ENCODE peak calls at places on chromosomes 4 and X, in four cellular contexts. O is uterus, S is AG09309, T is mammary epithelial cell. G is an unnamed sample.

GRCh38 chr4:61373901-61374611 is 173.9 kb downstream of the ADGRL3 start:
- DNase-seq in O (no peak), S (no peak), T (peak), G (no peak)

GRCh38 chr4:89757154-89757723 is 79.7 kb downstream of the SNCA start:
- DNase-seq in O (no peak), S (no peak), T (no peak), G (no peak)

GRCh38 chrX:128020701-128021100 is 31.5 kb downstream of the ACTRT1 start:
- DNase-seq in O (no peak), S (no peak), T (peak), G (peak)

GRCh38 chr4:123350191-123350544 is 46.4 kb upstream of the SPRY1 start:
- DNase-seq in O (no peak), S (no peak), T (peak), G (no peak)

GRCh38 chr4:146442801-146443200 is 78.9 kb downstream of the SLC10A7 start:
- DNase-seq in O (no peak), S (peak), T (peak), G (peak)

GRCh38 chr4:114998316-114998715 is 115.1 kb downstream of the NDST4 start:
- DNase-seq in O (no peak), S (no peak), T (no peak), G (peak)

GRCh38 chrX:120264315-120264714 is 13.7 kb downstream of the ZBTB33 start:
- DNase-seq in O (no peak), S (no peak), T (no peak), G (no peak)

GRCh38 chr4:41022116-41022515 is 192.2 kb downstream of the APBB2 start:
- DNase-seq in O (no peak), S (peak), T (no peak), G (no peak)

GRCh38 chr4:174365018-174365587 is 81.4 kb downstream of the CEP44 start:
- DNase-seq in O (no peak), S (peak), T (no peak), G (peak)

GRCh38 chrX:10098235-10098819 is 58.4 kb upstream of the CLCN4 start:
- DNase-seq in O (no peak), S (no peak), T (no peak), G (no peak)

GRCh38 chr4:21554036-21554435 is 394.5 kb downstream of the KCNIP4 start:
- DNase-seq in O (no peak), S (no peak), T (no peak), G (no peak)

GRCh38 chrX:35722128-35722527 is 76.0 kb upstream of the MAGEB16 start:
- DNase-seq in O (no peak), S (no peak), T (no peak), G (no peak)

GRCh38 chr4:185269286-185269685 is 59.9 kb downstream of the SNX25 start:
- DNase-seq in O (no peak), S (no peak), T (peak), G (no peak)

GRCh38 chrX:154135458-154136229 is 8.4 kb upstream of the OPN1LW start:
- DNase-seq in O (no peak), S (no peak), T (peak), G (no peak)

GRCh38 chrX:33447285-33447684 is 235.9 kb upstream of the DMD start:
- DNase-seq in O (no peak), S (no peak), T (no peak), G (no peak)

GRCh38 chr4:55256787-55257186 is 89.3 kb upstream of the SRD5A3 start:
- DNase-seq in O (peak), S (no peak), T (no peak), G (no peak)

GRCh38 chr4:156638332-156638731 is 333.3 kb downstream of the PDGFC start:
- DNase-seq in O (no peak), S (no peak), T (no peak), G (peak)

GRCh38 chr4:35087216-35087615 is 1157.1 kb downstream of the ARAP2 start:
- DNase-seq in O (no peak), S (no peak), T (no peak), G (no peak)

GRCh38 chr4:43325220-43325967 is 432.9 kb downstream of the GRXCR1 start:
- DNase-seq in O (no peak), S (no peak), T (no peak), G (no peak)

GRCh38 chr4:133802741-133803140 is 398.8 kb downstream of the PABPC4L start:
- DNase-seq in O (no peak), S (no peak), T (no peak), G (no peak)

GRCh38 chrX:154487518-154488290 is 1.3 kb upstream of the UBL4A start:
- DNase-seq in O (no peak), S (no peak), T (no peak), G (no peak)

GRCh38 chr4:55865228-55865806 is 11.9 kb downstream of the EXOC1 start:
- DNase-seq in O (no peak), S (no peak), T (peak), G (peak)

GRCh38 chr4:20496078-20496477 is 204.2 kb upstream of the PACRGL start:
- DNase-seq in O (no peak), S (no peak), T (no peak), G (no peak)

GRCh38 chr4:159607824-159608223 is 504.9 kb downstream of the RAPGEF2 start:
- DNase-seq in O (no peak), S (no peak), T (peak), G (no peak)

GRCh38 chr4:100823066-100823992 is 305.5 kb upstream of the EMCN start:
- DNase-seq in O (no peak), S (peak), T (peak), G (no peak)

GRCh38 chr4:16001484-16001858 is 38.5 kb upstream of the FGFBP2 start:
- DNase-seq in O (peak), S (peak), T (peak), G (peak)

GRCh38 chrX:1391370-1391706 is 575 bp downstream of the SLC25A6 start:
- DNase-seq in O (no peak), S (no peak), T (no peak), G (no peak)

GRCh38 chrX:97030463-97030862 is 146.8 kb downstream of the RPA4 start:
- DNase-seq in O (no peak), S (no peak), T (no peak), G (no peak)

GRCh38 chrX:133461226-133461625 is 45.9 kb upstream of the GPC4 start:
- DNase-seq in O (no peak), S (no peak), T (no peak), G (no peak)

GRCh38 chr4:184808719-184809062 is 17.1 kb downstream of the ACSL1 start:
- DNase-seq in O (no peak), S (no peak), T (no peak), G (no peak)

GRCh38 chr4:186723207-186724047 is at the start of gene FAT1:
- DNase-seq in O (peak), S (no peak), T (peak), G (peak)

GRCh38 chrX:78710146-78710545 is 37.4 kb upstream of the LPAR4 start:
- DNase-seq in O (no peak), S (no peak), T (no peak), G (peak)
- TF ChIP-seq CTCF in O (no peak), S (no peak), T (no peak), G (no peak)

GRCh38 chrX:125744914-125745313 is 421.2 kb downstream of the DCAF12L2 start:
- DNase-seq in O (no peak), S (no peak), T (no peak), G (no peak)
- H3K4me3 ChIP-seq in O (no peak), S (no peak), T (no peak), G (no peak)

DNA sequence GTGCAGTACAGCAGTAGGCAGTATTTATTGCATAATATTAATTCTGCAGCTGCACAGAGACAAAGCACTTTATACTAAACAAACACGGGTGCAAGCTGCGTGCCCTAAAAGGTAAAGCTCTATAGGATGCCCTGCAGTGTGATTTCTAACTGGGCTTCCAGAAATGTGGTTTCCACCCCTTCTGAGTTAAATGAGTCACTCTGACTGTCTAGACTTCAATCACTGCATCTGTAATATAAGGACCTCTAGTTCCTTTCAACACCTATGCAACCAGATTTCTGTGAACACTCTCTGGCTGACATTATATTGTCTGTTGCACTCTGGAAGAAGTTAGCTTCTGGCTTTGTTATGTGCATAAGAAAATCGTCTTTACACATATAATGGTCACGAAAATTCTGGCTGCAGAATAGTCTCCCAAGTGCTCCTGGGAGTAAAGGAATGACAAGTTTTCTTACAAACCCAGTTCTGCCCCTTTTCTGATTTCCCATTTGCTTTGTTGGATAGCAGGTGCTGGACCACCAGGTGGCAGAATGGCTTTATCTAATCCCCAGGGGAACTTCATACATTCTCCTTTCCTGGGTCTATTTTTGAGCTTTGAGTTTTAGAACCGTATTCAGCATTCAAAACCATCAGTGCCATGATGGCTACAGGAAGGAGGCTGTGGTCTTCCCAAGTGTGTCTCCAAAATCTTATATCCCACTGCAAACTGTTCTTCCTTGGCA is 842.2 kb downstream of the STIM2 start:
- DNase-seq in O (no peak), S (no peak), T (peak), G (no peak)
- TF ChIP-seq CTCF in O (no peak), S (peak), T (peak), G (peak)

DNA sequence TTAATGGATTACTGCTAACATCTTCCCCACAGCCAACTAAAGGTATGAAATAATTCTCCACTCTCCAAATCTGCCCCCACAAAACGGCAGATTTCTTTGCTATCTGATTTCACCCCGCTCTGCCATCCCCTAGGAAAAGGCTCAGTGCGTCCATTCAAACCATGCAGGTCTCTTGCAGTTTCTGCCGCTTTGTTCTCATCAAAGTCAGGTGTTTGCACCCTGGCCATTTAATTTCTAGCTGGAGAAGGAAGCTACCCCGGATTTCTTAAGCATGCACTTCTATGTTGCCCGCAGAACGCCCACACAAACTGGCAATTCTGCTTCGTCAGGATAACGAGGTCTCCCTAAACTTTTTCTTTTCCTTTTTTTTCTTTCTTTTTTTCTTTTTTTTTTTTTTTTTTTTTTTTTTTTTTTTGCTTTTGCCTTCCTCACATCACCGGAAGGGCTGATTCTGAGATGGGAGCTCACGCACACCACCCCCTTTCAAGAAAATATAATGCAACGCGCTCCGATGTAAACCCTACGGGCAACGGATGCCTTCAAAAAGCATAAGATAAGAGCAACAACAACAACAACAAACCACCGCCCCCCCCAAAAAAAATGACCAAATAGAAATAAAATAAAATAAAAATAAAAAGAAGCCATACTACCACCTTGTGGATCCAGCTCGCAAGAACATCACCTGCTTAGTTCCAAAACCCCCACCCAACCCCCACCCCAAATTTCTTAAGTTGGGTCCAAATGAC is 3.2 kb downstream of the NLGN4X start:
- DNase-seq in O (no peak), S (no peak), T (peak), G (no peak)
- H3K4me3 ChIP-seq in O (peak), S (no peak), T (no peak), G (peak)

GRCh38 chr4:147683172-147683571 is 791 bp downstream of the PRMT9 start:
- DNase-seq in O (peak), S (peak), T (peak), G (no peak)

GRCh38 chr4:147682755-147683154 is 1.2 kb downstream of the PRMT9 start:
- DNase-seq in O (no peak), S (no peak), T (no peak), G (no peak)

GRCh38 chr4:147674496-147674895 is 9.5 kb downstream of the PRMT9 start:
- DNase-seq in O (no peak), S (no peak), T (no peak), G (no peak)

GRCh38 chr4:147678121-147678520 is 5.8 kb downstream of the PRMT9 start:
- DNase-seq in O (no peak), S (no peak), T (no peak), G (peak)

DNA sequence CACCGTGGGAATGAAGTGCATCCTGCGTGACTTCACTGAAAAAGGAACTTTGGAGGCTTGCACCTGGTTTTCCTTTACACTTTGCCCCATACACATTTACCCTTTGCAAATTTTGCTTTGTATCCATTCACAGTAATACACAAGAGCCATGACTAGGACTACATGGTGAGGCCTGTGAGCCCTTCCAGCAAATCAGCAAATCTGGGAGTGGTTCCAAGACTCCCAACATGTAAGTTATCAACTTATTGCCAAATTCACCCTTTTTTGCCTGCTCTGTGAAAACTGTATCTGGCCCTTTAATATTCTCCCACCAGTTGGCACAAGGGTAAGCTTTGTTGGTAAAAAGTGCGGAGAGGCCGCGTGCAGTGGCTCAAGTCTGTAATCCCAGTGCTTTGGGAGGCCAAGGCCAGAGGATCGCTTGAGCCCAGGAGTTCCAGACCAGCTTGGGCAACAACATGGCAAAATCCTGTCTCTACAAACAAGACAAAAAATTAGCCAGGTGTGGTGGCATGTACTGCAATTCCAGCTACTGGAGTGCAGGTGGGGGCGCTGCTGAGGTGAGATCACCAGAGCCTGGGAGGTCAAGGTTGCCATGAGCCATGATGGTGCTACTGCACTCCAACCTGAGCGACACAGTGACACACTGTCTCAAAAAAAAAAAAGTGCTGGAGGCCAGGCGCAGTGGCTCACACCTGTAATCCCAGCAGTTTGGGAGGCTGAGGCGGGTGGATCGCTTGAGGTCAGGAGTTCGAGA is 5.0 kb downstream of the PRMT9 start:
- DNase-seq in O (no peak), S (no peak), T (no peak), G (no peak)
- TF ChIP-seq CTCF in O (no peak), S (no peak), T (no peak), G (no peak)

GRCh38 chr4:37454263-37454800 is 209.8 kb downstream of the NWD2 start:
- DNase-seq in O (no peak), S (no peak), T (no peak), G (no peak)
- H3K4me3 ChIP-seq in O (peak), S (no peak), T (peak), G (peak)

GRCh38 chrX:118536687-118537461 is 41.3 kb downstream of the DOCK11 start:
- DNase-seq in O (no peak), S (no peak), T (no peak), G (no peak)
- TF ChIP-seq CTCF in O (peak), S (peak), T (peak), G (peak)

DNA sequence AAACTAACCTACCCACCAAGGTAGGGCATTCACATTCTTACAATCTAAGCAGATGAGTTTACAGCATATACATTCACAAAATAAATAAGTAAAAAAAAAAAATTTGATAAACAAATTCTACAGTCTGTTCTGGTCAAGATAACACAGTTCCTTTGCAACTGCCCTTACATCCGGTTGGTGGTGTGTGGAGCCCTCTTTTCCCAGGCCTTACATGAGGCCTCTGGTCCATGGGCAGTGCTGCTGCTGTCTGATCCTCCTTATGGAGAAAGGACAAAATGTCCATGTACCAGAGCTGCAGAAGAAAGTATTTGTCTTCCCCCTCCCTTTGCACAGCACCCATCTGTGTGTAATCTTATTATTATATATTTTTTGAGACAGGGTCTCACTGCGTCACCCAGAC is 2.2 kb upstream of the SEPTIN11 start:
- DNase-seq in O (no peak), S (no peak), T (no peak), G (no peak)
- H3K4me3 ChIP-seq in O (no peak), S (no peak), T (no peak), G (peak)

DNA sequence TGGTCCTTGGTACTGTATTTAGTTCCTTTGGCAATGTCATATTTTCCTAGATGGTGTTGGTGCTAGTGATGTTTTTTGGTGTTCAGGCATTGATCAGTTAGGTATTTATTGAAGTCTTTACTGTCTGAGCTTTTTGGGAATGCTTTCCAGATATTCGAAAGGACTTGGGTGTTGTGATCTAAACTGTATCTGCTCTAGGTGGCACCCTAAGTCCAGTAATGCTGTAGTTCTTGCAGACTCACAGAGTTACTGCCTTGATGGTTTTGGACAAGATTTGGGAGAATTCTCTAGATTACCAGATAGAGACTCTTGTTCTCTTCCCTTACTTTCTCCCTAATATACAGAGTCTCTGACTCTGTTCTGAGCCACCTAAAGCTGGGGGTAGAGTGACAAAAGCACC is 513.6 kb upstream of the PITX2 start:
- DNase-seq in O (no peak), S (peak), T (no peak), G (no peak)
- TF ChIP-seq CTCF in O (no peak), S (peak), T (peak), G (peak)

GRCh38 chr4:150580244-150580643 is 1.7 kb upstream of the MAB21L2 start:
- DNase-seq in O (no peak), S (no peak), T (no peak), G (no peak)
- H3K4me3 ChIP-seq in O (no peak), S (no peak), T (no peak), G (peak)